ENCODE peak calls at places on chromosome 15, in ten cellular contexts. W is heart right ventricle, P is RWPE1, V is fibroblast of mammary gland, B is lung, E is cardiac fibroblast, C is cardiac muscle cell, G is Calu3, H is brain microvascular endothelial cell, F is upper lobe of left lung. O is an unnamed sample.

GRCh38 chr15:79513916-79514315 is 81.8 kb downstream of the MINAR1 start:
- DNase-seq in P (no peak), W (no peak), B (no peak), H (no peak), V (no peak), F (no peak), G (no peak), E (no peak), C (no peak), O (no peak)

GRCh38 chr15:82767163-82767829 is 38.6 kb downstream of the FSD2 start:
- DNase-seq in C (no peak), F (no peak), P (no peak), E (no peak), B (no peak), G (no peak), H (no peak), V (no peak), W (no peak), O (no peak)

GRCh38 chr15:91465696-91466095 is 365.6 kb downstream of the SV2B start:
- DNase-seq in B (no peak), P (peak), E (no peak), W (no peak), F (peak), V (no peak), C (no peak), H (no peak), G (no peak), O (no peak)

GRCh38 chr15:63232400-63232799 is 43.0 kb downstream of the RAB8B start:
- DNase-seq in E (no peak), C (no peak), P (no peak), B (no peak), F (no peak), V (no peak), W (no peak), H (no peak), G (no peak), O (no peak)

GRCh38 chr15:91849749-91850161 is 3.8 kb upstream of the SLCO3A1 start:
- DNase-seq in F (no peak), E (peak), C (peak), B (no peak), H (peak), G (no peak), V (peak), P (peak), W (no peak), O (no peak)

GRCh38 chr15:33005582-33005981 is 188.9 kb downstream of the FMN1 start:
- DNase-seq in W (no peak), E (no peak), V (no peak), P (no peak), H (no peak), C (no peak), F (no peak), B (no peak), G (no peak), O (no peak)

GRCh38 chr15:66096711-66097058 is 156.9 kb downstream of the MEGF11 start:
- DNase-seq in G (no peak), H (no peak), E (no peak), F (no peak), V (no peak), P (no peak), C (no peak), B (no peak), W (no peak), O (no peak)

GRCh38 chr15:61794276-61794675 is 266.0 kb downstream of the VPS13C start:
- DNase-seq in B (no peak), V (peak), C (no peak), W (no peak), F (no peak), G (no peak), P (no peak), E (peak), H (peak), O (no peak)

GRCh38 chr15:61839541-61839940 is 220.7 kb downstream of the VPS13C start:
- DNase-seq in W (no peak), C (no peak), E (peak), P (no peak), H (peak), F (no peak), B (no peak), V (no peak), G (no peak), O (no peak)

GRCh38 chr15:84928843-84929168 is 44.3 kb downstream of the SLC28A1 start:
- DNase-seq in E (no peak), C (no peak), G (no peak), F (no peak), P (no peak), W (no peak), V (peak), H (no peak), B (no peak), O (no peak)

GRCh38 chr15:90711418-90711824 is 5.7 kb upstream of the BLM start:
- DNase-seq in P (no peak), W (no peak), C (no peak), F (no peak), B (no peak), E (no peak), V (no peak), G (no peak), H (no peak), O (no peak)

GRCh38 chr15:78991879-78992278 is 47.0 kb upstream of the CTSH start:
- DNase-seq in F (no peak), P (no peak), V (no peak), G (no peak), C (no peak), H (no peak), E (no peak), B (no peak), W (no peak), O (peak)

GRCh38 chr15:68578175-68578959 is 426 bp upstream of the CORO2B start:
- DNase-seq in F (peak), B (peak), E (peak), G (peak), V (peak), C (peak), W (peak), P (peak), H (peak), O (no peak)
- TF ChIP-seq CTCF in F (peak), B (peak), E (peak), G (no peak), V (peak), C (peak), W (peak), P (peak), H (peak), O (no peak)

GRCh38 chr15:67180035-67180434 is 74.4 kb downstream of the AAGAB start:
- DNase-seq in V (no peak), P (no peak), G (no peak), B (no peak), W (no peak), F (no peak), C (no peak), E (no peak), H (no peak), O (no peak)

GRCh38 chr15:67179411-67179995 is 75.0 kb downstream of the AAGAB start:
- DNase-seq in G (no peak), W (no peak), E (no peak), H (no peak), V (no peak), P (no peak), B (no peak), F (no peak), C (no peak), O (no peak)

GRCh38 chr15:67178569-67179210 is 75.8 kb downstream of the AAGAB start:
- DNase-seq in W (no peak), V (peak), F (no peak), C (peak), G (peak), H (peak), P (no peak), E (peak), B (no peak), O (no peak)

GRCh38 chr15:67181221-67181639 is 73.2 kb downstream of the AAGAB start:
- DNase-seq in V (no peak), H (no peak), E (no peak), B (no peak), W (no peak), F (no peak), C (no peak), P (no peak), G (no peak), O (no peak)

GRCh38 chr15:67180514-67181191 is 73.8 kb downstream of the AAGAB start:
- DNase-seq in V (no peak), W (no peak), C (no peak), E (no peak), B (no peak), H (no peak), F (no peak), P (no peak), G (no peak), O (no peak)
- TF ChIP-seq CTCF in V (no peak), W (no peak), C (peak), E (no peak), B (no peak), H (peak), F (no peak), P (no peak), G (no peak), O (no peak)

DNA sequence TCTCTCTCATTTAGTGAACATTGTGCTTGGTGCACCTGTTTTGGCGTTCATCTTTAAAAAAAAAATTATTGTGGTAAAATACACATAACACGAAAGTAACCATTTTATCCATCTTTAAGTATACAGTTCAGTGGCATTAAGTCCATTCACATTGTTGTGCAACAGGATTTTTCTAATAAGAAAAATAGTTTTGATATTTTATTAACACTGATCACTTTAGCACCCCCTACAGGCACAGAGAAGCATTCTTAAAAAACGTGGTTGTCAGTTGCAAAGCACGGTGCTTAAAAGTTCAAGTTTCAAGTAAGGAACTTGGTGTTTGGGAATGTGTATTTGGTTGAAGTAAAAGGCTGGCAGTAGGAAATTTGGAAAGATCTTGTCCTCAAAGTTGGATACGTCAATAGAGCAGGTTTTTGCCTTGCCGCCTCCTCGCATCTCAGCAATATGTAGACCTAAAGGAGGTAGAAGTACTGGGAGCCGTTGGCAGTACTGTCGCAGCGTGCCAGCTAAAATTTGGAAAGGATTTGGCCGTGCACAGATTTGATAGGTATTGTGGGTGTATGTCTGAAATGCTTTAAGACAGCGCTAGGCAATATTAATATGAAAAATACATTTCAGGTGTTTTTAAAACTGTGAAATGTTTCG is 110.4 kb downstream of the LRRC28 start:
- DNase-seq in C (peak), P (peak), F (no peak), B (no peak), G (no peak), V (peak), H (peak), E (peak), W (no peak), O (no peak)
- TF ChIP-seq CTCF in C (peak), P (peak), F (peak), B (no peak), G (peak), V (peak), H (peak), E (peak), W (peak), O (no peak)

GRCh38 chr15:59420986-59421618 is 16.9 kb upstream of the FAM81A start:
- DNase-seq in H (peak), E (peak), P (no peak), G (no peak), V (peak), C (peak), B (no peak), F (no peak), W (no peak), O (no peak)
- TF ChIP-seq CTCF in H (no peak), E (no peak), P (no peak), G (no peak), V (no peak), C (no peak), B (no peak), F (no peak), W (no peak), O (no peak)

DNA sequence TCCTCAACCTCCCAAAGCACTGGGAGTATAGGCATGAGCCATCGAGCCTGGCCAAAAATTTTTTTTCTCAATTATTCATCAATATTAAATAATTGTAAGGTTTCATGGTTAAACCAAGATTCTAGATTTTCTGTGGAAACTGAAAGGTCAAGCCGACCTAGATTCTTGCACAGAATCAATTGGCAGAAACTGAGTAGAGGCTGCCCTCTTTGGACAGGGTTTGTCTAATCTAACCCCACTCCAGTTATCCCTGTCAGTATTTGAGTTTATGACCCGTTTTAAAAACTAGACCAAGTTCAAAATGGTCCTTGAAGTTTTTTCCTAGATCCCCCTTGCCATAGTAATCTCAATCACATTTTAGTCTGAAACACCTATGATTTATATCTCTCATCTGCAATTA is 8.6 kb upstream of the ADAM10 start:
- DNase-seq in H (no peak), C (no peak), W (no peak), B (no peak), G (peak), V (peak), F (no peak), E (peak), P (no peak), O (peak)
- TF ChIP-seq CTCF in H (peak), C (peak), W (peak), B (no peak), G (no peak), V (peak), F (peak), E (peak), P (no peak), O (peak)

GRCh38 chr15:31361764-31362120 is 35.1 kb downstream of the KLF13 start:
- DNase-seq in B (no peak), P (no peak), V (no peak), G (no peak), F (no peak), W (no peak), C (peak), H (no peak), E (no peak), O (no peak)
- TF ChIP-seq CTCF in B (no peak), P (no peak), V (no peak), G (no peak), F (no peak), W (no peak), C (no peak), H (no peak), E (no peak), O (no peak)

GRCh38 chr15:67422296-67422695 is 98.6 kb upstream of the C15orf61 start:
- DNase-seq in H (no peak), W (no peak), F (no peak), B (no peak), C (no peak), G (no peak), P (no peak), E (no peak), V (no peak), O (no peak)
- TF ChIP-seq CTCF in H (peak), W (no peak), F (no peak), B (no peak), C (no peak), G (no peak), P (no peak), E (no peak), V (no peak), O (no peak)

DNA sequence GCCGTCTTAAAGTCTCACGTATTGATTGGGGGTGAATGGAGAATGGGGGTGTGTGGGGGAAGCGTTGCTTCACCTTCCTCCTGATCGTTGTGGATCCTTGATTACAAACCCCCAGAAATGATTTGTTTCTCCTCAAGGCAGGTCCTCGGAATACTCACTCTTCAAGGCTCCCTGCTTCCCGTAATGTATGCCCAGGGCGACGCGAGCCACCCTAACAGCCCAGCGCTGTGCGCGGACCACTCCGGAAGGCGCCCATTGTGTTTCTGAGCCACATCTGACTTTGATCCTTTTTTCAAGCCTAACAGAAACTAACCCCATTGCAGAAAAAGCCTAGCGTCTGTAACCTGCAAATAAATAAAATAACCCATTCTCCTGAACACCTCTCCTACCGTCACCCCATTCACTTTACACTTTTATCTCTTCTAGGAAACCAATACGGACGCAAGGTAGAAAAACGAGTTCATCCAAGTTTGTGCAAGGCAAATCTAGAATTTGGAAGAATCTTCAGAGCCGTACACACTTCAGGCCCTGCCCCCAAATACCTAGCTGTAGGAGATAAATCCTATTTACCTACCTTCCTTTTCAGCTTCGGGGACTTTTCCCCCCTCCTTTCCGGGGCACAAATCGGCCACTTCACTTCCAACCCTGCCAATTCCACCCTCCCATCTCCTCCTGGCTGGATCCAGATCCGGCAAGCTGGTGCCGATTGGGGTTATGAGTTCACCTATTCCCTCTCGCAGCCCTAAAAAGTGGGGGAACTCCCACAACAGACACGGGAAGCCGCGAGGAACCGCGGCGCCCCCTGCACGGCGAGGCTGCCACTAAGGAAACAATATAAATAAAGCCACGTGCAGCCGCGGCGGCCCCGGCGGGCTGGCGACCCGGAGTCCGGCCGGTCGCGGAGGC is 1.1 kb downstream of the PRTG start:
- DNase-seq in G (peak), C (peak), E (peak), B (peak), H (peak), V (no peak), P (peak), F (peak), W (no peak), O (peak)
- TF ChIP-seq CTCF in G (no peak), C (peak), E (peak), B (no peak), H (peak), V (no peak), P (no peak), F (no peak), W (no peak), O (no peak)

DNA sequence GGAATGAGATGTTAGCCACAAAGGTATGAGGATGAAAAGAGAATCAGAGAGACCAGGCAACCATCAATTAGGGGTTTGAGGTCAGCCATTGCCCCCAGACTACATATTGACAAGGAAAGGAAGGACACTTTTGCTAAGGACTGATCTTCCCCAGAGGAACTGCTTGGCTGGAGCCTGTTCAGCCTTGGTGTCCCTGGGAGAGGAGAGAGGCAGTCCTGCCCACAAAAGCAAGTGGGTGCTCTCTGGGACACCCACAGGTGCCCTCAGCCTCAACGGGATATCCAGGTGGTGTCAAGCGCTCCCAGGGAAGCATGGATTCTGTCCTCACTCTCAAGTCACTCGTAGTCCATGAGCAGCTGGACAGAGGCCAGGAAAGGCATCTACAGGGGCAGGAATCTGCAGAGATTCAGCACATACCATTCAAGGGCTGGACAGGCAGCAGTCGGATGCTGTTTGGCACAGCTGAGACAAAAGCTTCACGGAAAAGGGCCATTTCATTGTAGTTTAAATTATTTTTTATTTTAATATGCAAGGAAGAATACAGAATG is 166.2 kb downstream of the UACA start:
- DNase-seq in F (no peak), E (peak), G (peak), B (peak), C (peak), V (no peak), H (no peak), P (peak), W (no peak), O (no peak)
- TF ChIP-seq CTCF in F (no peak), E (no peak), G (no peak), B (no peak), C (no peak), V (no peak), H (no peak), P (no peak), W (no peak), O (no peak)

O was measured in GM13976.